ENCODE peak calls at places on chromosomes 4 and X, in nine cellular contexts. One of them, this sample, is unnamed.

GRCh38 chr4:80913381-80913780 is 117.1 kb upstream of the BMP3 start:
- DNase-seq in epithelial cell of prostate: no peak
- DNase-seq in T-helper 22 cell: no peak
- DNase-seq in fibroblast of pulmonary artery: peak; percentile 3
- DNase-seq in osteocyte: no peak
- DNase-seq in sciatic nerve: no peak
- DNase-seq in suprapubic skin: no peak
- DNase-seq in CD4-positive, alpha-beta memory T cell: no peak
- DNase-seq in neuronal stem cell: no peak
- DNase-seq in this sample: no peak

GRCh38 chr4:26709246-26709645 is 125.4 kb downstream of the TBC1D19 start:
- DNase-seq in epithelial cell of prostate: no peak
- DNase-seq in T-helper 22 cell: no peak
- DNase-seq in fibroblast of pulmonary artery: no peak
- DNase-seq in osteocyte: no peak
- DNase-seq in sciatic nerve: no peak
- DNase-seq in suprapubic skin: no peak
- DNase-seq in CD4-positive, alpha-beta memory T cell: no peak
- DNase-seq in neuronal stem cell: no peak
- DNase-seq in this sample: no peak

GRCh38 chrX:115031989-115032388 is 14.6 kb upstream of the IL13RA2 start:
- DNase-seq in epithelial cell of prostate: no peak
- DNase-seq in T-helper 22 cell: no peak
- DNase-seq in fibroblast of pulmonary artery: no peak
- DNase-seq in osteocyte: no peak
- DNase-seq in sciatic nerve: no peak
- DNase-seq in suprapubic skin: no peak
- DNase-seq in CD4-positive, alpha-beta memory T cell: no peak
- DNase-seq in neuronal stem cell: no peak
- DNase-seq in this sample: no peak

GRCh38 chrX:123673813-123674212 is 59.0 kb downstream of the THOC2 start:
- DNase-seq in epithelial cell of prostate: no peak
- DNase-seq in T-helper 22 cell: no peak
- DNase-seq in fibroblast of pulmonary artery: peak; percentile 18
- DNase-seq in osteocyte: no peak
- DNase-seq in sciatic nerve: no peak
- DNase-seq in suprapubic skin: no peak
- DNase-seq in CD4-positive, alpha-beta memory T cell: no peak
- DNase-seq in neuronal stem cell: no peak
- DNase-seq in this sample: no peak

GRCh38 chr4:15695240-15695699 is 7.6 kb upstream of the BST1 start:
- DNase-seq in epithelial cell of prostate: peak; percentile 87
- DNase-seq in T-helper 22 cell: no peak
- DNase-seq in fibroblast of pulmonary artery: peak; percentile 86
- DNase-seq in osteocyte: no peak
- DNase-seq in sciatic nerve: no peak
- DNase-seq in suprapubic skin: no peak
- DNase-seq in CD4-positive, alpha-beta memory T cell: no peak
- DNase-seq in neuronal stem cell: peak; percentile 18
- DNase-seq in this sample: no peak

GRCh38 chr4:36159208-36159607 is 85.1 kb downstream of the ARAP2 start:
- DNase-seq in epithelial cell of prostate: no peak
- DNase-seq in T-helper 22 cell: no peak
- DNase-seq in fibroblast of pulmonary artery: no peak
- DNase-seq in osteocyte: no peak
- DNase-seq in sciatic nerve: no peak
- DNase-seq in suprapubic skin: no peak
- DNase-seq in CD4-positive, alpha-beta memory T cell: no peak
- DNase-seq in neuronal stem cell: no peak
- DNase-seq in this sample: no peak

GRCh38 chr4:186820371-186820990 is 96.8 kb upstream of the FAT1 start:
- DNase-seq in epithelial cell of prostate: no peak
- DNase-seq in T-helper 22 cell: no peak
- DNase-seq in fibroblast of pulmonary artery: peak; percentile 77
- DNase-seq in osteocyte: no peak
- DNase-seq in sciatic nerve: peak; percentile 62
- DNase-seq in suprapubic skin: no peak
- DNase-seq in CD4-positive, alpha-beta memory T cell: no peak
- DNase-seq in neuronal stem cell: no peak
- DNase-seq in this sample: peak; percentile 32

GRCh38 chr4:128349921-128350320 is 62.3 kb upstream of the PGRMC2 start:
- DNase-seq in epithelial cell of prostate: no peak
- DNase-seq in T-helper 22 cell: no peak
- DNase-seq in fibroblast of pulmonary artery: peak; percentile 82
- DNase-seq in osteocyte: no peak
- DNase-seq in sciatic nerve: no peak
- DNase-seq in suprapubic skin: no peak
- DNase-seq in CD4-positive, alpha-beta memory T cell: no peak
- DNase-seq in neuronal stem cell: no peak
- DNase-seq in this sample: no peak

GRCh38 chr4:126136922-126137781 is 822.4 kb downstream of the FAT4 start:
- DNase-seq in epithelial cell of prostate: no peak
- DNase-seq in T-helper 22 cell: no peak
- DNase-seq in fibroblast of pulmonary artery: no peak
- DNase-seq in osteocyte: no peak
- DNase-seq in sciatic nerve: no peak
- DNase-seq in suprapubic skin: no peak
- DNase-seq in CD4-positive, alpha-beta memory T cell: no peak
- DNase-seq in neuronal stem cell: no peak
- DNase-seq in this sample: no peak

GRCh38 chr4:145066063-145066501 is 31.9 kb downstream of the ANAPC10 start:
- DNase-seq in epithelial cell of prostate: no peak
- DNase-seq in T-helper 22 cell: no peak
- DNase-seq in fibroblast of pulmonary artery: no peak
- DNase-seq in osteocyte: no peak
- DNase-seq in sciatic nerve: no peak
- DNase-seq in suprapubic skin: no peak
- DNase-seq in CD4-positive, alpha-beta memory T cell: no peak
- DNase-seq in neuronal stem cell: peak; percentile 45
- DNase-seq in this sample: no peak

GRCh38 chrX:135302269-135302873 is 6.9 kb upstream of the ETDC start:
- DNase-seq in epithelial cell of prostate: no peak
- DNase-seq in T-helper 22 cell: no peak
- DNase-seq in fibroblast of pulmonary artery: no peak
- DNase-seq in osteocyte: no peak
- DNase-seq in sciatic nerve: no peak
- DNase-seq in suprapubic skin: no peak
- DNase-seq in CD4-positive, alpha-beta memory T cell: no peak
- DNase-seq in neuronal stem cell: no peak
- DNase-seq in this sample: no peak

GRCh38 chr4:15303052-15303641 is 124.7 kb upstream of the C1QTNF7 start:
- DNase-seq in epithelial cell of prostate: peak; percentile 65
- DNase-seq in T-helper 22 cell: no peak
- DNase-seq in fibroblast of pulmonary artery: peak; percentile 14
- DNase-seq in osteocyte: no peak
- DNase-seq in sciatic nerve: no peak
- DNase-seq in suprapubic skin: no peak
- DNase-seq in CD4-positive, alpha-beta memory T cell: no peak
- DNase-seq in neuronal stem cell: no peak
- DNase-seq in this sample: no peak

GRCh38 chr4:78645853-78646757 is 94.5 kb downstream of the ANXA3 start:
- DNase-seq in epithelial cell of prostate: peak; percentile 72
- DNase-seq in T-helper 22 cell: no peak
- DNase-seq in fibroblast of pulmonary artery: peak; percentile 97
- DNase-seq in osteocyte: no peak
- DNase-seq in sciatic nerve: peak; percentile 75
- DNase-seq in suprapubic skin: peak; percentile 87
- DNase-seq in CD4-positive, alpha-beta memory T cell: no peak
- DNase-seq in neuronal stem cell: no peak
- DNase-seq in this sample: peak; percentile 75

GRCh38 chr4:18397681-18398080 is 376.1 kb upstream of the LCORL start:
- DNase-seq in epithelial cell of prostate: no peak
- DNase-seq in T-helper 22 cell: no peak
- DNase-seq in fibroblast of pulmonary artery: no peak
- DNase-seq in osteocyte: no peak
- DNase-seq in sciatic nerve: no peak
- DNase-seq in suprapubic skin: no peak
- DNase-seq in CD4-positive, alpha-beta memory T cell: no peak
- DNase-seq in neuronal stem cell: no peak
- DNase-seq in this sample: no peak

GRCh38 chr4:113435893-113436292 is 325.6 kb downstream of the CAMK2D start:
- DNase-seq in epithelial cell of prostate: peak; percentile 69
- DNase-seq in T-helper 22 cell: no peak
- DNase-seq in fibroblast of pulmonary artery: peak; percentile 85
- DNase-seq in osteocyte: no peak
- DNase-seq in sciatic nerve: peak; percentile 72
- DNase-seq in suprapubic skin: no peak
- DNase-seq in CD4-positive, alpha-beta memory T cell: no peak
- DNase-seq in neuronal stem cell: no peak
- DNase-seq in this sample: peak; percentile 60

GRCh38 chr4:139754913-139755312 is 89.3 kb downstream of the MGST2 start:
- DNase-seq in epithelial cell of prostate: no peak
- DNase-seq in T-helper 22 cell: no peak
- DNase-seq in fibroblast of pulmonary artery: no peak
- DNase-seq in osteocyte: peak; percentile 48
- DNase-seq in sciatic nerve: no peak
- DNase-seq in suprapubic skin: no peak
- DNase-seq in CD4-positive, alpha-beta memory T cell: no peak
- DNase-seq in neuronal stem cell: no peak
- DNase-seq in this sample: no peak

GRCh38 chr4:40316782-40317635 is 18.1 kb upstream of the CHRNA9 start:
- DNase-seq in epithelial cell of prostate: no peak
- DNase-seq in T-helper 22 cell: peak; percentile 28
- DNase-seq in fibroblast of pulmonary artery: peak; percentile 98
- DNase-seq in osteocyte: peak; percentile 88
- DNase-seq in sciatic nerve: peak; percentile 61
- DNase-seq in suprapubic skin: no peak
- DNase-seq in CD4-positive, alpha-beta memory T cell: peak; percentile 78
- DNase-seq in neuronal stem cell: peak; percentile 67
- DNase-seq in this sample: peak; percentile 31

GRCh38 chr4:15353207-15353606 is 74.6 kb upstream of the C1QTNF7 start:
- DNase-seq in epithelial cell of prostate: no peak
- DNase-seq in T-helper 22 cell: no peak
- DNase-seq in fibroblast of pulmonary artery: no peak
- DNase-seq in osteocyte: no peak
- DNase-seq in sciatic nerve: no peak
- DNase-seq in suprapubic skin: no peak
- DNase-seq in CD4-positive, alpha-beta memory T cell: no peak
- DNase-seq in neuronal stem cell: no peak
- DNase-seq in this sample: no peak

GRCh38 chr4:7892212-7893019 is 47.2 kb downstream of the AFAP1 start:
- DNase-seq in epithelial cell of prostate: no peak
- DNase-seq in T-helper 22 cell: no peak
- DNase-seq in fibroblast of pulmonary artery: peak; percentile 89
- DNase-seq in osteocyte: no peak
- DNase-seq in sciatic nerve: no peak
- DNase-seq in suprapubic skin: no peak
- DNase-seq in CD4-positive, alpha-beta memory T cell: no peak
- DNase-seq in neuronal stem cell: no peak
- DNase-seq in this sample: no peak

GRCh38 chr4:2964077-2964471 is 703 bp downstream of the GRK4 start:
- DNase-seq in epithelial cell of prostate: no peak
- DNase-seq in T-helper 22 cell: no peak
- DNase-seq in fibroblast of pulmonary artery: no peak
- DNase-seq in osteocyte: no peak
- DNase-seq in sciatic nerve: peak; percentile 76
- DNase-seq in suprapubic skin: no peak
- DNase-seq in CD4-positive, alpha-beta memory T cell: no peak
- DNase-seq in neuronal stem cell: peak; percentile 9
- DNase-seq in this sample: peak; percentile 22

GRCh38 chr4:141074098-141074878 is 59.0 kb downstream of the RNF150 start:
- DNase-seq in epithelial cell of prostate: no peak
- DNase-seq in T-helper 22 cell: no peak
- DNase-seq in fibroblast of pulmonary artery: peak; percentile 8
- DNase-seq in osteocyte: no peak
- DNase-seq in sciatic nerve: no peak
- DNase-seq in suprapubic skin: no peak
- DNase-seq in CD4-positive, alpha-beta memory T cell: no peak
- DNase-seq in neuronal stem cell: no peak
- DNase-seq in this sample: no peak

GRCh38 chrX:78496483-78496882 is 162.6 kb downstream of the RTL3 start:
- DNase-seq in epithelial cell of prostate: no peak
- DNase-seq in T-helper 22 cell: no peak
- DNase-seq in fibroblast of pulmonary artery: no peak
- DNase-seq in osteocyte: no peak
- DNase-seq in sciatic nerve: no peak
- DNase-seq in suprapubic skin: no peak
- DNase-seq in CD4-positive, alpha-beta memory T cell: no peak
- DNase-seq in neuronal stem cell: no peak
- DNase-seq in this sample: no peak

GRCh38 chr4:78512357-78512920 is 39.1 kb upstream of the ANXA3 start:
- DNase-seq in epithelial cell of prostate: no peak
- DNase-seq in T-helper 22 cell: no peak
- DNase-seq in fibroblast of pulmonary artery: no peak
- DNase-seq in osteocyte: no peak
- DNase-seq in sciatic nerve: no peak
- DNase-seq in suprapubic skin: no peak
- DNase-seq in CD4-positive, alpha-beta memory T cell: no peak
- DNase-seq in neuronal stem cell: no peak
- DNase-seq in this sample: no peak

GRCh38 chrX:9829308-9830267 is 43.4 kb downstream of the SHROOM2 start:
- DNase-seq in epithelial cell of prostate: peak; percentile 84
- DNase-seq in T-helper 22 cell: no peak
- DNase-seq in fibroblast of pulmonary artery: peak; percentile 77
- DNase-seq in osteocyte: no peak
- DNase-seq in sciatic nerve: no peak
- DNase-seq in suprapubic skin: no peak
- DNase-seq in CD4-positive, alpha-beta memory T cell: no peak
- DNase-seq in neuronal stem cell: no peak
- DNase-seq in this sample: no peak

GRCh38 chr4:9925750-9926439 is 95.4 kb downstream of the SLC2A9 start:
- DNase-seq in epithelial cell of prostate: no peak
- DNase-seq in T-helper 22 cell: no peak
- DNase-seq in fibroblast of pulmonary artery: no peak
- DNase-seq in osteocyte: no peak
- DNase-seq in sciatic nerve: no peak
- DNase-seq in suprapubic skin: no peak
- DNase-seq in CD4-positive, alpha-beta memory T cell: no peak
- DNase-seq in neuronal stem cell: no peak
- DNase-seq in this sample: no peak

GRCh38 chrX:3520458-3520857 is 174.0 kb upstream of the MXRA5 start:
- DNase-seq in epithelial cell of prostate: no peak
- DNase-seq in T-helper 22 cell: no peak
- DNase-seq in fibroblast of pulmonary artery: no peak
- DNase-seq in osteocyte: no peak
- DNase-seq in sciatic nerve: no peak
- DNase-seq in suprapubic skin: no peak
- DNase-seq in CD4-positive, alpha-beta memory T cell: no peak
- DNase-seq in neuronal stem cell: no peak
- DNase-seq in this sample: no peak

GRCh38 chrX:77528034-77528433 is 80.8 kb downstream of the FGF16 start:
- DNase-seq in epithelial cell of prostate: no peak
- DNase-seq in T-helper 22 cell: no peak
- DNase-seq in fibroblast of pulmonary artery: no peak
- DNase-seq in osteocyte: no peak
- DNase-seq in sciatic nerve: no peak
- DNase-seq in suprapubic skin: no peak
- DNase-seq in CD4-positive, alpha-beta memory T cell: no peak
- DNase-seq in neuronal stem cell: no peak
- DNase-seq in this sample: no peak

GRCh38 chrX:73913580-73913979 is 350.6 kb downstream of the CHIC1 start:
- DNase-seq in epithelial cell of prostate: no peak
- DNase-seq in T-helper 22 cell: no peak
- DNase-seq in fibroblast of pulmonary artery: peak; percentile 68
- DNase-seq in osteocyte: peak; percentile 36
- DNase-seq in sciatic nerve: no peak
- DNase-seq in suprapubic skin: no peak
- DNase-seq in CD4-positive, alpha-beta memory T cell: no peak
- DNase-seq in neuronal stem cell: no peak
- DNase-seq in this sample: peak; percentile 16

GRCh38 chrX:6163761-6164160 is 64.9 kb downstream of the NLGN4X start:
- DNase-seq in epithelial cell of prostate: no peak
- DNase-seq in T-helper 22 cell: no peak
- DNase-seq in fibroblast of pulmonary artery: no peak
- DNase-seq in osteocyte: no peak
- DNase-seq in sciatic nerve: no peak
- DNase-seq in suprapubic skin: no peak
- DNase-seq in CD4-positive, alpha-beta memory T cell: no peak
- DNase-seq in neuronal stem cell: no peak
- DNase-seq in this sample: no peak

GRCh38 chrX:119374736-119375135 is 24.4 kb upstream of the SLC25A43 start:
- DNase-seq in epithelial cell of prostate: peak; percentile 8
- DNase-seq in T-helper 22 cell: no peak
- DNase-seq in fibroblast of pulmonary artery: peak; percentile 16
- DNase-seq in osteocyte: no peak
- DNase-seq in sciatic nerve: no peak
- DNase-seq in suprapubic skin: no peak
- DNase-seq in CD4-positive, alpha-beta memory T cell: no peak
- DNase-seq in neuronal stem cell: no peak
- DNase-seq in this sample: no peak

GRCh38 chr4:172390341-172390740 is 577.1 kb downstream of the GALNTL6 start:
- DNase-seq in epithelial cell of prostate: peak; percentile 51
- DNase-seq in T-helper 22 cell: no peak
- DNase-seq in fibroblast of pulmonary artery: no peak
- DNase-seq in osteocyte: no peak
- DNase-seq in sciatic nerve: no peak
- DNase-seq in suprapubic skin: no peak
- DNase-seq in CD4-positive, alpha-beta memory T cell: no peak
- DNase-seq in neuronal stem cell: no peak
- DNase-seq in this sample: no peak